ENCODE peak calls at places on chromosomes 6 and 20, in four cellular contexts. H is heart left ventricle, R is tibial artery, G is right cardiac atrium. N is an unnamed sample.

GRCh38 chr20:19213946-19214490 is 1.6 kb downstream of the SLC24A3 start:
- DNase-seq in H (no peak), R (no peak), G (no peak), N (no peak)

GRCh38 chr6:170497845-170498281 is 55.2 kb downstream of the PSMB1 start:
- DNase-seq in H (no peak), R (no peak), G (no peak), N (no peak)

GRCh38 chr6:87747646-87748045 is 45.6 kb upstream of the AKIRIN2 start:
- DNase-seq in H (no peak), R (no peak), G (no peak), N (no peak)

GRCh38 chr6:139657121-139657520 is 282.7 kb upstream of the CITED2 start:
- DNase-seq in H (no peak), R (no peak), G (no peak), N (no peak)

GRCh38 chr6:42296614-42297013 is 79.0 kb upstream of the MRPS10 start:
- DNase-seq in H (no peak), R (no peak), G (no peak), N (no peak)

GRCh38 chr20:22744341-22745193 is 160.2 kb upstream of the FOXA2 start:
- DNase-seq in H (no peak), R (no peak), G (no peak), N (no peak)

GRCh38 chr6:148203970-148204369 is 138.7 kb upstream of the SASH1 start:
- DNase-seq in H (peak; percentile 21), R (no peak), G (no peak), N (no peak)

GRCh38 chr6:156662025-156662445 is 115.1 kb upstream of the ARID1B start:
- DNase-seq in H (peak; percentile 21), R (no peak), G (no peak), N (no peak)

GRCh38 chr6:133426038-133426437 is 184.9 kb downstream of the EYA4 start:
- DNase-seq in H (no peak), R (no peak), G (no peak), N (no peak)

GRCh38 chr6:10300071-10300470 is 114.8 kb downstream of the TFAP2A start:
- DNase-seq in H (no peak), R (no peak), G (no peak), N (no peak)

GRCh38 chr6:158475344-158476302 is 84.3 kb upstream of the TMEM181 start:
- DNase-seq in H (peak; percentile 8), R (no peak), G (peak; percentile 60), N (peak; percentile 41)

GRCh38 chr6:35678021-35678654 is 10.6 kb downstream of the FKBP5 start:
- DNase-seq in H (no peak), R (no peak), G (no peak), N (no peak)

GRCh38 chr6:67863346-67863745 is 771.7 kb upstream of the ADGRB3 start:
- DNase-seq in H (no peak), R (no peak), G (no peak), N (no peak)

GRCh38 chr6:150345786-150346185 is 23.0 kb upstream of the IYD start:
- DNase-seq in H (no peak), R (no peak), G (no peak), N (no peak)

GRCh38 chr6:28315628-28316027 is 20.3 kb downstream of the ZSCAN31 start:
- DNase-seq in H (no peak), R (no peak), G (no peak), N (no peak)

GRCh38 chr6:30942338-30943060 is 1.7 kb downstream of the MUCL3 start:
- DNase-seq in H (peak; percentile 62), R (peak; percentile 52), G (peak; percentile 85), N (no peak)
- H3K27ac ChIP-seq in H (no peak overlapping the region), R (no peak overlapping the region), G (no peak overlapping the region), N (no peak overlapping the region)

GRCh38 chr6:75494290-75494689 is 690 bp upstream of the FILIP1 start:
- DNase-seq in H (no peak), R (no peak), G (no peak), N (no peak)

GRCh38 chr6:75489025-75489424 is 4.6 kb downstream of the FILIP1 start:
- DNase-seq in H (no peak), R (no peak), G (no peak), N (no peak)

GRCh38 chr6:75491302-75491701 is 2.3 kb downstream of the FILIP1 start:
- DNase-seq in H (peak; percentile 37), R (no peak), G (no peak), N (no peak)

GRCh38 chr6:75492769-75493168 is 831 bp downstream of the FILIP1 start:
- DNase-seq in H (no peak), R (no peak), G (no peak), N (no peak)

GRCh38 chr6:75493400-75494064 is at the start of gene FILIP1:
- DNase-seq in H (peak; percentile 83), R (peak; percentile 81), G (peak; percentile 78), N (peak; percentile 36)
- H3K4me3 ChIP-seq in H (peak within 1 kb of the TSS; percentile 10), R (peak within 1 kb of the TSS; percentile 50), G (peak within 1 kb of the TSS; percentile 96), N (peak within 1 kb of the TSS; percentile 50)

GRCh38 chr20:47272893-47273590 is 83.5 kb downstream of the ZMYND8 start:
- DNase-seq in H (peak; percentile 62), R (peak; percentile 36), G (no peak), N (no peak)
- H3K27ac ChIP-seq in H (peak overlapping the region; percentile 62), R (peak overlapping the region; percentile 94), G (no peak overlapping the region), N (peak overlapping the region; percentile 88)

GRCh38 chr20:63739129-63740069 is at the start of gene SLC2A4RG:
- DNase-seq in H (peak; percentile 87), R (peak; percentile 62), G (peak; percentile 93), N (peak; percentile 60)

GRCh38 chr20:63737690-63737939 is 1.2 kb downstream of the LIME1 start:
- DNase-seq in H (no peak), R (no peak), G (peak; percentile 55), N (no peak)

GRCh38 chr20:63736893-63737689 is 627 bp downstream of the LIME1 start:
- DNase-seq in H (peak; percentile 10), R (no peak), G (no peak), N (no peak)

GRCh38 chr20:63738687-63739128 is 868 bp upstream of the SLC2A4RG start:
- DNase-seq in H (peak; percentile 75), R (peak; percentile 58), G (peak; percentile 91), N (peak; percentile 48)

GRCh38 chr20:63737940-63738686 is 1.5 kb upstream of the SLC2A4RG start:
- DNase-seq in H (peak; percentile 30), R (no peak), G (peak; percentile 73), N (no peak)
- H3K4me3 ChIP-seq in H (no peak overlapping the region), R (peak overlapping the region; percentile 57), G (peak overlapping the region; percentile 7), N (peak overlapping the region; percentile 35)

GRCh38 chr20:17558941-17559304 is 11.0 kb upstream of the DSTN start:
- DNase-seq in H (no peak), R (no peak), G (no peak), N (no peak)

GRCh38 chr20:17558154-17558940 is 11.5 kb upstream of the DSTN start:
- DNase-seq in H (peak; percentile 69), R (peak; percentile 70), G (peak; percentile 62), N (no peak)

GRCh38 chr20:17562804-17563305 is 7.0 kb upstream of the DSTN start:
- DNase-seq in H (no peak), R (no peak), G (no peak), N (no peak)

GRCh38 chr20:17559338-17559737 is 10.5 kb upstream of the DSTN start:
- DNase-seq in H (no peak), R (no peak), G (no peak), N (no peak)

DNA sequence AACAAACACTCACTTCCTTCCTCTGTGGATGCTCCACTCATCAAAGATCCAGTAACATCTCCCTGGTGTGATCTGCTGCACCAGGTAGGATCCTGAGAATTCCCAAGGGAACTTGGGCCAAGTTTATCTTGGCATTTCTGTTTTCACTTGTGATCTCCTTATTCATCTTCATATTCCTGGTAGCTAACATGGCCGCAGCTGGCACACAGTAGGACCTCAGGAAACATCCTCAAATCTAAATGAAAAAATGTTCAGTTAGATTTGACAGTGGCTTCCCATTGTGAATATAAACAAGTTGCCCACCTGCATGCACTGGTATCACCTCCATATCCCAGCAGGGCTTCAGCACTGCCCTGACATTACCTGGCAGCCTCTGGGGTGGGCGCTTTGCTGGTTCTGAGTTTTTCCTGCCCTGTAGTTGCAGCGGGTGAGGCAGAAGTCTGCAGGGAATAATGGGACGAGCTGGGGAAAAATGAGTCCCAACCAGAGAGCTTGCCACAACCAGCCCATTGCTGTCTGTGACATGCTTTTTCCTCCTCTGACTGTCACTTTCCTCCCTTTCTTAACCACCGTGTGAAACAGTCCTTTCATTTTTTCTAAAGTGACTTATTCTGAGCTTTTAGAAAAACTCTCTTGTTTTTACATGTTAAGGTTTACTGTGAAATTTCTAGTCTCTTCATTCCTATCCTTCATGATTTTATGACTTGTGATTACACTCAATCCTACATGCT is 9.4 kb upstream of the DSTN start:
- DNase-seq in H (no peak), R (no peak), G (no peak), N (no peak)
- H3K27ac ChIP-seq in H (no peak overlapping the region), R (peak overlapping the region; percentile 100), G (no peak overlapping the region), N (no peak overlapping the region)

DNA sequence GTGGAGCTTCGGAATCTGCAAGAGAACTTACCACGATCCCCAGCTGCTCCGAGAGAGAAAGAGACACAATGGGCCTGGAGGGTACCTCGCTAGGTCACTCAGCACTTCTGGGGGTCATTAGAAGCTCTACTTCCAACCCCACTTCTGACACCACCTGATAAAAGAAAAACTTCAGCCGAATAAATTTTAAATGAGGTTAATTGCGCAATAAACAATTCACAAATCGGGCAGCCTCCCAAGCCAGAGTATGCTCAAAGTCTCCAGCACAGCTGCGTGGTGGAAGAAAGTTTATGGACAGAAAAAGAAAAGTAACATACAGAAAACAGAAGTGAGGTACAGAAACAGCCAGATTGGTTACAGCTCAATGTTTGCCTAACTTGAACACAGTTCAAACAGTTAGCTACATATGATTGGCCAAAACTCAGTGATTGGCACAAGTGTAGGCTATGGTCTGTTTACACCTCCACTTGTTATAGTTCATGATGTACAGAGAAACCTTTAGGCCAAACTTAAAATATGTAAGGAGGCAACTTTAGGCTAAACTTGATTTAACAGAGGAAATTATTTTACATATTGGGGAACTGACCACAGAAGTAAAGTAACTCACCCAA is 52.6 kb downstream of the COL11A2 start:
- DNase-seq in H (no peak), R (no peak), G (no peak), N (no peak)
- H3K4me3 ChIP-seq in H (no peak overlapping the region), R (no peak overlapping the region), G (no peak overlapping the region), N (no peak overlapping the region)

N was measured in dorsolateral prefrontal cortex.